ENCODE peak calls at places on chromosome 10, in nine cellular contexts. F is ovary; E is AG08396; J is natural killer cell treated with Interleukin-12 subunit alpha and Interleukin-12 subunit beta and Interleukin-15 and Interleukin-18, amount 100 ng/mL, for 72 hours; U is body of pancreas; I is brain pericyte; R is COR-L47; A is GM04504; M is amniotic stem cell. Z is an unnamed sample.

GRCh38 chr10:71829171-71829570 is 21.9 kb downstream of the PSAP start:
- DNase-seq in A (no peak), R (no peak), M (no peak), F (no peak), J (no peak), I (no peak), E (no peak), U (no peak), Z (peak)

GRCh38 chr10:124614003-124614659 is 130.0 kb downstream of the FAM53B start:
- DNase-seq in E (no peak), M (no peak), U (no peak), F (no peak), J (no peak), I (no peak), R (no peak), A (no peak), Z (no peak)

GRCh38 chr10:61612009-61612408 is 50.7 kb upstream of the CABCOCO1 start:
- DNase-seq in R (no peak), A (no peak), F (peak), J (no peak), U (peak), E (no peak), I (no peak), M (no peak), Z (no peak)

GRCh38 chr10:45408421-45409319 is 34.7 kb downstream of the ALOX5 start:
- DNase-seq in U (peak), I (no peak), J (no peak), R (no peak), E (no peak), A (no peak), F (no peak), M (no peak), Z (no peak)

GRCh38 chr10:112456533-112456932 is 9.5 kb downstream of the VTI1A start:
- DNase-seq in F (no peak), I (no peak), E (no peak), J (no peak), M (no peak), U (no peak), R (no peak), A (no peak), Z (no peak)

GRCh38 chr10:22410394-22410793 is 65.1 kb downstream of the SPAG6 start:
- DNase-seq in A (no peak), E (no peak), J (no peak), F (no peak), R (no peak), M (no peak), U (no peak), I (no peak), Z (no peak)

GRCh38 chr10:90162464-90162863 is 461.1 kb downstream of the KIF20B start:
- DNase-seq in A (no peak), F (no peak), I (no peak), M (peak), R (no peak), J (no peak), E (no peak), U (no peak), Z (peak)

GRCh38 chr10:107701947-107702346 is 537.4 kb upstream of the SORCS1 start:
- DNase-seq in A (no peak), J (no peak), F (no peak), M (no peak), E (peak), U (no peak), R (no peak), I (no peak), Z (no peak)

GRCh38 chr10:71711052-71711623 is 8.4 kb downstream of the C10orf105 start:
- DNase-seq in A (no peak), J (no peak), R (no peak), U (no peak), F (no peak), I (no peak), M (no peak), E (no peak), Z (no peak)

GRCh38 chr10:110783509-110784103 is 88.1 kb upstream of the PDCD4 start:
- DNase-seq in F (peak), E (no peak), J (no peak), U (no peak), A (no peak), M (no peak), R (no peak), I (no peak), Z (peak)